ENCODE peak calls at places on chromosomes 6 and 20, in seven cellular contexts. N, E, L, K, B, J and W are unnamed samples.

GRCh38 chr6:2958802-2959201 is 12.6 kb downstream of the SERPINB6 start:
- DNase-seq in N (no peak), E (no peak), L (no peak), K (no peak), B (no peak), J (no peak), W (no peak)

GRCh38 chr20:44967207-44967807 is 995 bp downstream of the STK4 start:
- DNase-seq in N (peak), E (no peak), L (no peak), K (no peak), B (no peak), J (no peak), W (no peak)

GRCh38 chr6:9315966-9316650 is 880.8 kb upstream of the SLC35B3 start:
- DNase-seq in N (no peak), E (no peak), L (no peak), K (no peak), B (no peak), J (no peak), W (no peak)

GRCh38 chr6:23659125-23659524 is 466.9 kb upstream of the NRSN1 start:
- DNase-seq in N (peak), E (no peak), L (peak), K (no peak), B (no peak), J (no peak), W (no peak)

GRCh38 chr6:43723737-43724295 is 36.2 kb upstream of the MRPS18A start:
- DNase-seq in N (peak), E (no peak), L (peak), K (peak), B (peak), J (peak), W (peak)

GRCh38 chr6:82711992-82712788 is 348.6 kb downstream of the TPBG start:
- DNase-seq in N (no peak), E (no peak), L (no peak), K (no peak), B (no peak), J (no peak), W (no peak)

GRCh38 chr6:63440594-63440993 is 120.8 kb upstream of the LGSN start:
- DNase-seq in N (no peak), E (no peak), L (no peak), K (no peak), B (no peak), J (no peak), W (no peak)

GRCh38 chr20:62219992-62220665 is at the start of gene HRH3:
- DNase-seq in N (peak), E (no peak), L (peak), K (peak), B (peak), J (peak), W (peak)

GRCh38 chr6:139080255-139080920 is 51.8 kb downstream of the ABRACL start:
- DNase-seq in N (no peak), E (no peak), L (no peak), K (no peak), B (no peak), J (no peak), W (no peak)

GRCh38 chr20:36775826-36776225 is 2.3 kb upstream of the DSN1 start:
- DNase-seq in N (no peak), E (no peak), L (peak), K (no peak), B (no peak), J (no peak), W (no peak)

GRCh38 chr20:61560361-61560853 is 308.3 kb downstream of the CDH4 start:
- DNase-seq in N (no peak), E (no peak), L (no peak), K (peak), B (peak), J (no peak), W (no peak)

GRCh38 chr6:107695061-107695715 is 128.9 kb downstream of the SCML4 start:
- DNase-seq in N (no peak), E (no peak), L (no peak), K (no peak), B (no peak), J (no peak), W (no peak)

GRCh38 chr6:45655630-45656422 is 278.1 kb upstream of the SUPT3H start:
- DNase-seq in N (no peak), E (no peak), L (no peak), K (no peak), B (no peak), J (no peak), W (no peak)

GRCh38 chr6:13281630-13282156 is 46.6 kb downstream of the TBC1D7 start:
- DNase-seq in N (no peak), E (no peak), L (no peak), K (no peak), B (no peak), J (no peak), W (no peak)

GRCh38 chr6:118965843-118966242 is 30.9 kb upstream of the MCM9 start:
- DNase-seq in N (no peak), E (no peak), L (no peak), K (no peak), B (no peak), J (no peak), W (no peak)

GRCh38 chr6:149318581-149319286 is 1.2 kb downstream of the TAB2 start:
- DNase-seq in N (peak), E (no peak), L (peak), K (no peak), B (no peak), J (no peak), W (no peak)

GRCh38 chr6:107361568-107362270 is 97.6 kb downstream of the PDSS2 start:
- DNase-seq in N (peak), E (no peak), L (no peak), K (no peak), B (no peak), J (no peak), W (no peak)

GRCh38 chr20:62907377-62908317 is 18.7 kb downstream of the DIDO1 start:
- DNase-seq in N (peak), E (no peak), L (peak), K (peak), B (no peak), J (no peak), W (peak)

GRCh38 chr6:12258591-12258990 is 31.6 kb upstream of the EDN1 start:
- DNase-seq in N (no peak), E (no peak), L (no peak), K (no peak), B (no peak), J (no peak), W (no peak)

GRCh38 chr6:147099974-147100373 is 104.2 kb upstream of the STXBP5 start:
- DNase-seq in N (no peak), E (no peak), L (no peak), K (no peak), B (no peak), J (no peak), W (no peak)

GRCh38 chr6:112061605-112062004 is 7.7 kb downstream of the CCN6 start:
- DNase-seq in N (no peak), E (no peak), L (no peak), K (no peak), B (no peak), J (no peak), W (no peak)

GRCh38 chr20:62430311-62430853 is 3.0 kb upstream of the RBBP8NL start:
- DNase-seq in N (peak), E (no peak), L (no peak), K (no peak), B (no peak), J (no peak), W (no peak)

GRCh38 chr20:59525500-59526241 is 78.7 kb upstream of the PHACTR3 start:
- DNase-seq in N (peak), E (no peak), L (peak), K (peak), B (peak), J (peak), W (peak)

GRCh38 chr6:129696843-129697242 is 13.1 kb downstream of the ARHGAP18 start:
- DNase-seq in N (no peak), E (no peak), L (no peak), K (peak), B (no peak), J (no peak), W (no peak)

GRCh38 chr6:117907600-117908245 is 659 bp downstream of the SLC35F1 start:
- DNase-seq in N (no peak), E (no peak), L (peak), K (no peak), B (peak), J (peak), W (peak)

GRCh38 chr6:16334671-16335070 is 96.3 kb downstream of the GMPR start:
- DNase-seq in N (no peak), E (no peak), L (no peak), K (no peak), B (no peak), J (no peak), W (no peak)

GRCh38 chr6:116847234-116847633 is 18.4 kb upstream of the GPRC6A start:
- DNase-seq in N (peak), E (no peak), L (peak), K (peak), B (no peak), J (no peak), W (no peak)

GRCh38 chr6:163165922-163166321 is 248.6 kb upstream of the QKI start:
- DNase-seq in N (no peak), E (no peak), L (peak), K (no peak), B (no peak), J (no peak), W (no peak)

GRCh38 chr20:23399568-23400241 is 21.6 kb downstream of the NAPB start:
- DNase-seq in N (no peak), E (no peak), L (no peak), K (no peak), B (no peak), J (no peak), W (no peak)

GRCh38 chr6:42407379-42407778 is 44.3 kb downstream of the TRERF1 start:
- DNase-seq in N (no peak), E (no peak), L (no peak), K (peak), B (no peak), J (no peak), W (no peak)

GRCh38 chr20:13840093-13840465 is 55.3 kb downstream of the NDUFAF5 start:
- DNase-seq in N (no peak), E (no peak), L (no peak), K (no peak), B (no peak), J (no peak), W (no peak)

GRCh38 chr20:13844296-13844695 is 59.5 kb downstream of the NDUFAF5 start:
- DNase-seq in N (no peak), E (no peak), L (no peak), K (no peak), B (no peak), J (no peak), W (no peak)

GRCh38 chr20:13838664-13839063 is 53.8 kb downstream of the NDUFAF5 start:
- DNase-seq in N (no peak), E (no peak), L (no peak), K (no peak), B (no peak), J (no peak), W (no peak)

GRCh38 chr20:13841206-13841605 is 56.4 kb downstream of the NDUFAF5 start:
- DNase-seq in N (no peak), E (no peak), L (no peak), K (no peak), B (no peak), J (no peak), W (no peak)

GRCh38 chr20:13839421-13840092 is 54.7 kb downstream of the NDUFAF5 start:
- DNase-seq in N (no peak), E (no peak), L (no peak), K (no peak), B (no peak), J (no peak), W (no peak)
- TF ChIP-seq TAF1 in N (no peak), E (no peak), L (no peak), K (no peak), B (no peak), J (no peak), W (no peak)

DNA sequence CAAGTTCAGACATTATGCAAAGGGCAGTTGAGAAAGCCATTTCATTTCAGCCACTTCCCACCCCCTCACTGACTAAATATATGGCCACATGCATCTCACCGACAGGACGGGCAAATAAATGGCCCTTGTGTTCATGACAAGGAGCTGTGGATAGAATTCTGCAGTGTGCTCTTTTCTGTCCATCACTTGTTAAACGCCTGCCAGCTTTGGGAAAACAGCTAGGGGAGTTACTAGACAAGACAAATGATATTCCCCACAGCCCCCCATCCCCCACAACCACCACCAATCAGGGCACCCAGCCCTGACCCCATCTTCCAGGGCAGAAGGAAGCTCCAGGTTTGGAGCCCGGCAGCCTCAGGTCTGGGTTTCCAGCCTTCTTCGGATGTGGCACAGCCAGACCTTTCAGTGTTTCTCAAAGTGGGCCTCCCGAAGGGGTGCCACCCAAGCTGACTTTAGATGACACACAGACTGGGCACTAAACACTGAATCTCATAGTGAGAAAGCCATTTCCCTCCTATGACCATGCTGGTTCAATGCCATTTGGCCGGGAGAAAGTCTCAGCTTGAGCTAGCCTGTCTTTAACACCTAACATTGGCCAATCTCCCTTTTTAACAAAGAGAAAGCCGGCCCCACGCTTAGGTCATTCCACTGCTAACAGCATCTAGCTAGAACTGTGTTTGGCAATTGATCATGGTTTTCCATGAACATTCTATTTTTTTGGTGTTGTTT is 4.0 kb upstream of the RIPOR3 start:
- DNase-seq in N (no peak), E (no peak), L (no peak), K (no peak), B (no peak), J (no peak), W (no peak)
- TF ChIP-seq TAF1 in N (no peak), E (no peak), L (no peak), K (no peak), B (no peak), J (no peak), W (no peak)

DNA sequence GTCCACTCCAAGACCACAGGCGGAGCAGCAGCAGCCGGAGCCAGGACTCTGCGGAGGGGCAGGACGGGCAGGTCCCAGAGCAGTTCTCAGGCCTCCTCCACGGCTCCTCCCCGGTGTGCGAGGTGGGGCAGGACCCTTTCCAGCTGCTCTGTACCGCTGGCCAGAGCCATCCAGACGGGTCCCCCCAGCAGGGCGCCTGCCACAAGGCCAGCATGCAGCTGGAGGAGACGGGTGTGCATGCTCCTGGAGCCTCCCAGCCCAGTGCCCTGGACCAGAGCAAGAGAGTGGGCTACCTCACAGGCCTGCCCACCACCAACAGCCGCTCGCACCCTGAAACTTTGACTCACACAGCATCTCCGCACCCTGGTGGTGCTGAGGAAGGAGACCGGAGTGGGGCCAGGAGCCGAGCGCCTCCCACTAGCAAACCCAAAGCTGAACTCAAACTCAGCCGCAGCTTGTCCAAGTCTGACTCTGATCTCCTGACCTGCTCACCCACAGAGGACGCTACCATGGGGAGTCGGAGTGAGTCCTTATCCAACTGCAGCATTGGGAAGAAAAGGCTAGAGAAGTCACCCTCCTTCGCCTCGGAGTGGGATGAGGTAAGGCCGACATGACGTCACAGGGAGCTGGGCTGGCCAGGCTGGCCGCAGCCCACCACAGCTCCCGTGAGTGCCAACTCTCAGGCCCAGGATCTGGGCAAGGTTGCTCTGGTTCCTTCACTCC is 123.5 kb downstream of the TCP11 start:
- DNase-seq in N (no peak), E (no peak), L (no peak), K (no peak), B (no peak), J (no peak), W (no peak)
- TF ChIP-seq TAF1 in N (no peak), E (no peak), L (no peak), K (no peak), B (no peak), J (no peak), W (no peak)

GRCh38 chr6:166355552-166355951 is 13.2 kb upstream of the SFT2D1 start:
- DNase-seq in N (no peak), E (no peak), L (no peak), K (no peak), B (no peak), J (no peak), W (no peak)
- TF ChIP-seq TAF1 in N (no peak), E (no peak), L (no peak), K (no peak), B (no peak), J (no peak), W (no peak)